ENCODE peak calls at places on chromosome 18, in four cellular contexts. X, K, Y and N are unnamed samples.

GRCh38 chr18:12862467-12862866 is 21.6 kb downstream of the PTPN2 start:
- DNase-seq in X (peak; percentile 95), Y (peak; percentile 66), K (no peak), N (peak; percentile 98)

GRCh38 chr18:9961031-9961430 is 47.2 kb downstream of the VAPA start:
- DNase-seq in Y (no peak), K (no peak), X (no peak), N (no peak)

GRCh38 chr18:35732652-35733051 is 151.1 kb downstream of the GALNT1 start:
- DNase-seq in X (no peak), Y (no peak), K (peak; percentile 53), N (no peak)

GRCh38 chr18:48605408-48605845 is 66.6 kb downstream of the CTIF start:
- DNase-seq in X (peak; percentile 89), K (peak; percentile 43), Y (peak; percentile 73), N (peak; percentile 98)

GRCh38 chr18:25786778-25787177 is 303.6 kb downstream of the SS18 start:
- DNase-seq in Y (no peak), K (peak; percentile 83), X (no peak), N (no peak)

GRCh38 chr18:48847807-48848486 is 102.8 kb downstream of the SMAD7 start:
- DNase-seq in X (no peak), K (no peak), Y (no peak), N (no peak)

GRCh38 chr18:39806519-39806918 is 2148.5 kb upstream of the PIK3C3 start:
- DNase-seq in Y (no peak), K (no peak), X (no peak), N (peak; percentile 33)

GRCh38 chr18:48363167-48363566 is 46.0 kb downstream of the ZBTB7C start:
- DNase-seq in Y (no peak), K (no peak), X (no peak), N (no peak)

GRCh38 chr18:75207298-75208054 is 1.5 kb downstream of the PTGR3 start:
- DNase-seq in K (peak; percentile 73), X (no peak), Y (no peak), N (peak; percentile 11)

GRCh38 chr18:56563568-56563967 is 74.8 kb downstream of the TXNL1 start:
- DNase-seq in X (peak; percentile 92), K (no peak), Y (peak; percentile 79), N (peak; percentile 92)

GRCh38 chr18:23230688-23231087 is 95.4 kb downstream of the CABLES1 start:
- DNase-seq in X (no peak), Y (no peak), K (no peak), N (no peak)

GRCh38 chr18:12750076-12750707 is 47.4 kb downstream of the PSMG2 start:
- DNase-seq in Y (no peak), X (no peak), K (no peak), N (peak; percentile 16)

GRCh38 chr18:47184419-47185050 is 8.4 kb upstream of the IER3IP1 start:
- DNase-seq in X (no peak), K (peak; percentile 51), Y (no peak), N (peak; percentile 56)

GRCh38 chr18:76980663-76981387 is 151.8 kb downstream of the MBP start:
- DNase-seq in X (no peak), Y (peak; percentile 41), K (no peak), N (no peak)

GRCh38 chr18:61503688-61504087 is 170.5 kb downstream of the CDH20 start:
- DNase-seq in K (peak; percentile 11), Y (no peak), X (no peak), N (no peak)

GRCh38 chr18:44290366-44290855 is 390.3 kb upstream of the SETBP1 start:
- DNase-seq in X (no peak), Y (no peak), K (no peak), N (no peak)

GRCh38 chr18:1012775-1013174 is 108.1 kb downstream of the ADCYAP1 start:
- DNase-seq in K (no peak), X (no peak), Y (no peak), N (no peak)

GRCh38 chr18:41713969-41714700 is 240.9 kb upstream of the PIK3C3 start:
- DNase-seq in K (no peak), Y (no peak), X (no peak), N (no peak)

GRCh38 chr18:58541137-58541788 is 87.6 kb downstream of the ALPK2 start:
- DNase-seq in Y (peak; percentile 66), X (peak; percentile 73), K (peak; percentile 44), N (peak; percentile 89)

GRCh38 chr18:56641714-56642331 is 3.4 kb upstream of the TXNL1 start:
- DNase-seq in X (no peak), Y (no peak), K (peak; percentile 81), N (no peak)

GRCh38 chr18:923144-923543 is 18.5 kb downstream of the ADCYAP1 start:
- DNase-seq in K (no peak), X (no peak), Y (no peak), N (no peak)

GRCh38 chr18:57947117-57947516 is 96.9 kb upstream of the NEDD4L start:
- DNase-seq in X (no peak), Y (no peak), K (no peak), N (no peak)

GRCh38 chr18:48955528-48956261 is 4.9 kb upstream of the SMAD7 start:
- DNase-seq in Y (no peak), X (peak; percentile 56), K (peak; percentile 85), N (peak; percentile 80)

GRCh38 chr18:78558101-78558810 is 421.4 kb upstream of the SALL3 start:
- DNase-seq in Y (peak; percentile 2), X (no peak), K (no peak), N (no peak)

GRCh38 chr18:32469190-32469611 is 1.5 kb downstream of the GAREM1 start:
- DNase-seq in X (no peak), Y (no peak), K (peak; percentile 36), N (peak; percentile 52)

DNA sequence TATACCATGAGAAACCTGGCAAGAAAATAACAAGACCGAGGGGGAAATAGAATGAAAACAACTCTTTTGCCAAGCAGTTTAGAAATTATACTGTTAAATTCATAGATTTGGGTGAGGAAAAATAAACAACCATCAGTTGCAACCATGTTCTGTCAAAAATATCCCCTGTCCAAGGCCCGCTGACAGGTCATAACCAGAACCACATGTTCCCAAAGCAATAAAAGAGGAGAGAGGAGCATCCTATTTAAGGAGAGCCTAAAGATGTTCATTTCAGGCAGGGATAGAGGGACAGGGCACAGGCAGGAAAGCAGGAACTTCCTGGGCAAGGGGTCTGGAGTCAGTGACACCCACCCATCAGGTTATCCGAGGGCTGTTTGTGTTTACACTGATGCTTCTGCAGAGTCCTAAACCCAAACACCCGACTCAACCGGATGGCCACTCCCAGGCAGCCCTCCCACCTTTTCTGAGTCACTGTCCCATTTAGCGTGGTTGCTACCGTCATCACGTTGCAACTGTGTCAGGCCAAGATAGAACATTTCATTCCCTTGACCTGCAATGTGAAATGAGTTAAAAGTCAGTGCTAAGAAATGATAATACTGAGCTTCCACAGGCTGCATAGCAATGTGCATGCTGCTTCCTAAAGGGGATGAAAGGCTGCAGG is 468.3 kb upstream of the RAB12 start:
- DNase-seq in K (peak; percentile 82), Y (no peak), X (no peak), N (peak; percentile 44)
- H3K56ac ChIP-seq in K (no peak overlapping the region), Y (no peak overlapping the region), X (no peak overlapping the region), N (no peak overlapping the region)

GRCh38 chr18:54255141-54255540 is 14.2 kb upstream of the POLI start:
- DNase-seq in X (no peak), K (no peak), Y (no peak), N (no peak)

GRCh38 chr18:54260376-54261072 is 8.8 kb upstream of the POLI start:
- DNase-seq in Y (no peak), X (no peak), K (no peak), N (no peak)

GRCh38 chr18:54254265-54254758 is 15.0 kb upstream of the POLI start:
- DNase-seq in Y (no peak), X (no peak), K (peak; percentile 20), N (no peak)

GRCh38 chr18:54261894-54262293 is 7.4 kb upstream of the POLI start:
- DNase-seq in X (no peak), Y (no peak), K (no peak), N (no peak)

GRCh38 chr18:54257015-54257414 is 12.3 kb upstream of the POLI start:
- DNase-seq in K (no peak), X (no peak), Y (no peak), N (no peak)
- H3K18ac ChIP-seq in K (no peak overlapping the region), X (no peak overlapping the region), Y (no peak overlapping the region), N (no peak overlapping the region)

DNA sequence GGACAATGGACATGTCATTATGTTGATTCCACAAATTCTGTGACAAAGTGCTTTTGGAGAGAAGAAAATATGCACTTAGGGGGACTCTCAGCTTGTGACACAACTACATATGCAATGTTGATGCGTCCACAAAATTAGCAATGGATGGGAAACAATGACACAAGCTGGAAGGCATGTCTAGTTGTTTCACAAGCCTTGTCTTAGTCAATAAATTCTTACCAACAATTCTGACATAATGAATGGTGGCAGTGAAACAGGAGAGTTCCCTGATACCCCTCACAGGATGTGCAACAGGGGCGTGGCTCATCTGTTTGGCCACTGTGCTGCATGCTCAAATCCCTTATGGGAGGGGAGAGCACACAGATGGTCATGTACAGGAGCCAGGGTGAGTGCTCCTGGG is 347.2 kb upstream of the DLGAP1 start:
- DNase-seq in K (no peak), X (no peak), Y (no peak), N (no peak)
- H3K56ac ChIP-seq in K (no peak overlapping the region), X (no peak overlapping the region), Y (no peak overlapping the region), N (no peak overlapping the region)

GRCh38 chr18:70621710-70622109 is 332.9 kb downstream of the SOCS6 start:
- DNase-seq in X (peak; percentile 36), K (no peak), Y (no peak), N (peak; percentile 11)
- H3K18ac ChIP-seq in X (no peak overlapping the region), K (no peak overlapping the region), Y (no peak overlapping the region), N (no peak overlapping the region)

DNA sequence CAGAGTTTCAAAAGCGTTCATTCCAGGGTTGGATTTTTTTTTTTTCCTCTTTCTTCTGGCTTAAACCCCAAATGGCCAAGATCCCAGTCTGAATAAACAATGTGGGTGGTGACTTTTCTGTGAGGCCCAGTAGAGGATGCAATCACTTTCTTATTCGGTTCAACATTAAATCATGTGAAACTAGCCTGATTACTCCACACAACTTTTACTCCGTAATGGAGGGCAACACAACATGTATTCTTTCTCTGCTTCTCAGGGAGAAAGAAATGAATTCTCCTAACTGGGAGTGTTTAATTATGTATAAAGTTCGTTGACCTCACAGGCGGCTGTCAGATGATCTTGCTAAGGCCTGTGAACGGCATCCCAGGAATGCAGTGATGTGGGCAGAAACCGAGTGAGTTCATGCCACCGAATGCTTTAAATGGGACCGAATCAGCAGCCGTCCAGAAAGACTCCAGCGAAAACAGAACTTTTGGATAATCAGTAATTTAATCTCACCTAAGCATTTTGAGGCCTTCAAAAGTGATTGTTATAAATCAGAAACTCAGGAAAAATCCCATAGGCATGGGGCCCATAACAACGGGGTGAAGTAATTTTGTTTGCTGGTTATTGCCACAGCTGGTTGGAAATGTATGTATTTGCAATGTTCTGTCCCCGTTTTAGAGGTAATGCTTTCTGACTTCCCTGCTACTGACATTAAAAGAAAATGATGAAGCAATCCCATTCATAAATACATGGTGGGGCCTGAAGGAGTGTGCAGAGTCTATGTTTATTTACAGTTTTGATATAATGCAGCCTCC is 81.5 kb downstream of the BCL2 start:
- DNase-seq in X (peak; percentile 61), K (peak; percentile 85), Y (no peak), N (peak; percentile 88)
- H3K56ac ChIP-seq in X (no peak overlapping the region), K (peak overlapping the region; percentile 44), Y (no peak overlapping the region), N (no peak overlapping the region)